ENCODE peak calls at places on chromosomes 11 and 22, in ten cellular contexts. N is GM12865, R is OCI-LY7, I is RWPE1, Y is AG09319, Q is GM20000, B is fibroblast of the aortic adventitia, E is tibial nerve, W is psoas muscle, T is IMR-90. M is an unnamed sample.

GRCh38 chr22:47632646-47633045 is 870.2 kb downstream of the TBC1D22A start:
- DNase-seq in W (no peak), Y (no peak), I (no peak), T (no peak), E (no peak), Q (no peak), N (no peak), R (no peak), B (no peak), M (no peak)

GRCh38 chr11:65524747-65525658 is at the start of gene SCYL1:
- DNase-seq in E (peak), N (peak), Q (peak), T (peak), W (peak), Y (peak), I (peak), R (peak), B (peak), M (no peak)

GRCh38 chr11:102683277-102683676 is 22.3 kb downstream of the MMP27 start:
- DNase-seq in B (no peak), Q (no peak), E (no peak), Y (no peak), R (no peak), N (no peak), T (no peak), I (no peak), W (no peak), M (no peak)

GRCh38 chr22:47035443-47035881 is 273.0 kb downstream of the TBC1D22A start:
- DNase-seq in B (no peak), I (no peak), T (no peak), R (no peak), W (no peak), Q (no peak), E (no peak), N (no peak), Y (no peak), M (no peak)

GRCh38 chr11:66131937-66132632 is 62.0 kb downstream of the PACS1 start:
- DNase-seq in W (no peak), Q (no peak), T (no peak), I (no peak), E (no peak), B (no peak), R (peak), Y (no peak), N (peak), M (no peak)

GRCh38 chr22:42918500-42918899 is 61.4 kb upstream of the ARFGAP3 start:
- DNase-seq in W (no peak), T (no peak), E (no peak), Q (no peak), R (no peak), N (no peak), B (no peak), Y (no peak), I (peak), M (no peak)

GRCh38 chr11:64007160-64007628 is 21.0 kb downstream of the OTUB1 start:
- DNase-seq in T (no peak), Q (no peak), E (no peak), W (no peak), B (peak), I (no peak), R (no peak), Y (no peak), N (no peak), M (no peak)

GRCh38 chr22:44994399-44995281 is 15.2 kb downstream of the PHF21B start:
- DNase-seq in R (no peak), T (no peak), Q (no peak), N (no peak), I (no peak), W (no peak), E (no peak), B (no peak), Y (no peak), M (no peak)

GRCh38 chr11:69240332-69241074 is 53.5 kb upstream of the MYEOV start:
- DNase-seq in W (no peak), B (peak), R (no peak), I (no peak), T (peak), Q (no peak), N (peak), Y (no peak), E (no peak), M (no peak)

GRCh38 chr11:122107566-122107965 is 8.4 kb downstream of the BLID start:
- DNase-seq in W (no peak), B (no peak), Q (no peak), R (no peak), E (no peak), I (no peak), N (no peak), T (no peak), Y (no peak), M (no peak)

GRCh38 chr22:46297151-46297819 is 615 bp downstream of the GTSE1 start:
- DNase-seq in B (peak), R (peak), T (peak), I (peak), Y (no peak), W (peak), E (no peak), Q (peak), N (peak), M (no peak)

GRCh38 chr11:26842458-26842841 is 120.6 kb upstream of the SLC5A12 start:
- DNase-seq in I (no peak), E (no peak), Y (no peak), W (no peak), R (no peak), N (no peak), Q (no peak), B (peak), T (peak), M (no peak)

GRCh38 chr11:65417702-65418430 is 4.7 kb upstream of the NEAT1 start:
- DNase-seq in Q (peak), R (peak), Y (no peak), N (peak), E (peak), I (no peak), B (peak), W (peak), T (peak), M (no peak)

GRCh38 chr11:117230286-117230961 is 1.4 kb downstream of the PCSK7 start:
- DNase-seq in I (no peak), B (no peak), E (no peak), W (no peak), N (peak), Q (peak), T (peak), Y (no peak), R (peak), M (no peak)

GRCh38 chr22:20094158-20094807 is 14.2 kb downstream of the DGCR8 start:
- DNase-seq in W (no peak), Q (no peak), Y (no peak), T (no peak), I (no peak), E (no peak), R (no peak), B (no peak), N (no peak), M (no peak)

GRCh38 chr11:108345767-108346166 is 121.6 kb downstream of the C11orf65 start:
- DNase-seq in B (no peak), Y (no peak), Q (no peak), T (no peak), R (no peak), W (no peak), I (no peak), E (no peak), N (no peak), M (no peak)

GRCh38 chr11:12088047-12088481 is 22.3 kb upstream of the MICAL2 start:
- DNase-seq in E (no peak), I (peak), W (no peak), N (no peak), B (peak), Y (no peak), T (peak), R (no peak), Q (no peak), M (no peak)

GRCh38 chr11:75578977-75579376 is 16.9 kb downstream of the SERPINH1 start:
- DNase-seq in W (no peak), I (no peak), Q (no peak), T (peak), R (no peak), B (no peak), N (no peak), Y (no peak), E (no peak), M (no peak)

GRCh38 chr11:79304599-79305212 is 136.1 kb downstream of the TENM4 start:
- DNase-seq in W (no peak), E (no peak), B (peak), Q (peak), R (peak), T (no peak), Y (no peak), I (no peak), N (no peak), M (no peak)

GRCh38 chr11:64060861-64061444 is 25.2 kb downstream of the FLRT1 start:
- DNase-seq in E (no peak), T (no peak), I (no peak), B (peak), N (peak), W (peak), R (peak), Q (peak), Y (no peak), M (peak)

GRCh38 chr22:21447694-21448402 is 19.3 kb upstream of the TMEM191C start:
- DNase-seq in N (no peak), B (no peak), W (peak), R (no peak), T (no peak), Y (no peak), E (no peak), Q (no peak), I (no peak), M (no peak)

GRCh38 chr11:33128739-33129138 is 32.5 kb downstream of the CSTF3 start:
- DNase-seq in Q (no peak), T (no peak), I (no peak), W (no peak), N (no peak), R (no peak), B (no peak), E (no peak), Y (no peak), M (no peak)

GRCh38 chr11:303359-303758 is 4.0 kb upstream of the IFITM5 start:
- DNase-seq in W (no peak), T (no peak), R (peak), E (no peak), N (peak), B (no peak), I (no peak), Y (no peak), Q (peak), M (no peak)

DNA sequence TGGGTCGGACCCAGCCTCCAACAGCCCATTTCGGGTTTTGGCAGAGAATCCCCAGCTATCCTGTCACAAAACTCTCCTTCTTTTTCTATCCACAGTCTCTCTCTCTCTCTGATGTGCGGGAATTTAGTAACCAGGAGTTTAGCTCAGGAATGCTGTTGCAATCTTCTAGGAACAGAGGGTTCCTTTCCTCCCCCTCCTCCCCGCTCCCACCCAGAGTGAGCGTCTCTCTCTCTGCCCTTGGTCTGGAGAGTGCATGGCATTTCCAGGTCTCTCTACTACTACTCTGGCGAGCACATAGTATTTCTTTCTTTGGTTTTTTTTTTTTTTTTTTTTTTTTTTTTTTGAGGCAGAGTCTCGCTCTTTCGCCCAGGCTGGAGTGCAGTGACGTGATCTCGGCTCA is 17.7 kb downstream of the APIP start:
- DNase-seq in E (no peak), Q (no peak), B (no peak), T (no peak), R (no peak), W (no peak), N (no peak), Y (no peak), I (no peak), M (no peak)
- TF ChIP-seq CTCF in E (no peak), Q (no peak), B (no peak), T (no peak), R (no peak), W (no peak), N (no peak), Y (no peak), I (no peak), M (no peak)

DNA sequence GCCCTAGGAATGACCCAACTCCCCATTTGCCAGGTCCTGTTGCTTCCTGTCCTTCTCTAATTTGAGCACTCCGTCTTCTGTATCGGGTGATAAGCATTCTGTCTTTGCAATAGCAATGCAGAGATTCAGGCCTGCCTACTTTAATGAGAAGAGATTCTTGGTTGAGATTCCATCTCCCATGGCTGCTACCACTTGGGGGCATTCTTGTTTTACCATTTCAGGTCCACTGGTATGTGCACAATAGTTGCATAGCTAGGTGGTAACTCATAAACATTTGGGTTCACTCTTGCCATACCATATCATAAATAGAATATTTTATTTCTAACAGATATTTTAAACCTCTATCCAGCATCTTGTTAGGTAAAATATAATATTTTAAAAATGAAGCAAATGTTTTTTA is 34.4 kb upstream of the CALCB start:
- DNase-seq in T (peak), N (no peak), B (peak), E (no peak), I (peak), Y (no peak), Q (no peak), R (peak), W (no peak), M (no peak)
- TF ChIP-seq CTCF in T (peak), N (no peak), B (peak), E (no peak), I (no peak), Y (peak), Q (no peak), R (peak), W (peak), M (peak)

GRCh38 chr11:34252015-34252414 is 105.8 kb downstream of the ABTB2 start:
- DNase-seq in I (no peak), N (no peak), R (no peak), T (no peak), B (no peak), Y (no peak), Q (no peak), W (no peak), E (no peak), M (no peak)

GRCh38 chr11:34251640-34251980 is 106.2 kb downstream of the ABTB2 start:
- DNase-seq in Y (no peak), R (no peak), Q (no peak), T (peak), I (no peak), E (no peak), B (peak), W (no peak), N (no peak), M (no peak)

GRCh38 chr11:34255101-34255500 is 102.7 kb downstream of the ABTB2 start:
- DNase-seq in B (no peak), T (no peak), I (no peak), N (no peak), E (no peak), W (no peak), Q (no peak), R (no peak), Y (no peak), M (no peak)

GRCh38 chr11:34250732-34251639 is 106.8 kb downstream of the ABTB2 start:
- DNase-seq in N (peak), R (peak), W (peak), Y (no peak), E (peak), Q (peak), T (peak), I (peak), B (peak), M (no peak)

GRCh38 chr11:34252651-34253050 is 105.2 kb downstream of the ABTB2 start:
- DNase-seq in T (no peak), N (no peak), I (no peak), Q (no peak), E (no peak), Y (no peak), B (no peak), W (no peak), R (no peak), M (no peak)
- TF ChIP-seq CTCF in T (no peak), N (no peak), I (no peak), Q (no peak), E (no peak), Y (no peak), B (no peak), W (no peak), R (no peak), M (no peak)

DNA sequence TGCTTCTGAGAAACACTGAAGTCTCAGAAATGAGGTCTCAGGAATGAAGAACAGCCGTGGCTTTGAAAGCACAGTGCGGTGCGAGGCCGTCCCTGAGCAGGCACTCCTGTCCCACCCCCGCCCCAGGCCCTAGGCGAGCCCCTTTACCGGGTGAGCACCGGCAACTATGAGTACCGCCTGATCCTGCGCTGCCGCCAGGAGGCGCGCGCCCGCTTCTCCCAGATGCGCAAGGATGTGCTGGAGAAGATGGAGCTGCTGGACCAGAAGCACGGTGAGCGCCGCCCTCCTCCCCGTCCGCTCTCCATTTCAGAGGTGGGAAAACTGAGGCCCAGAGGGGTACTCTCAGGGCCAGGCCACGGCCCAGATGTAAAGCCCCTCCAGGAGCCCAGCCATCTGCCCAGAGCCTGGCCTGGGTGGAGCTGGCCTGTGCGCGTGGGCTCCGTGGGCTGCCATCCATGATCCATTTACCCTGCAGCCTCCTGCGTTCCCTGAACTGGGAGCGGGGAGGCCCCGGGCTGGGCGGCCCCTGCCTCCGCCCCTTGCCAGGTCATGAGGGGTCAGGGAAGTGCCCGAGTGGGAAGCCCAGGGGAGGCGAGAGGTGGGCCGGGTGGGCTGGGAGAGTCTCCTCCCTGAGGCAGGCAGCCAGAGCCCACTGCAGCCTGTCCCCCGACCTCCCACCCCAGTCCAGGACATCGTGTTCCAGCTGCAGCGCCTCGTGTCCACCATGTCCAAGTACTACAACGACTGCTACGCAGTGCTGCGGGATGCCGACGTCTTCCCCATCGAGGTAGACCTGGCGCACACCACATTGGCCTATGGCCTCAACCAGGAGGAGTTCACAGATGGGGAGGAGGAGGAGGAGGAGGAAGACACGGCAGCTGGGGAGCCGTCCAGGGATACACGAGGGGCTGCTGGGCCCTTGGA is 9.5 kb downstream of the SLC16A8 start:
- DNase-seq in R (no peak), E (no peak), Q (no peak), T (peak), N (no peak), Y (no peak), W (peak), I (no peak), B (peak), M (no peak)
- TF ChIP-seq CTCF in R (no peak), E (peak), Q (no peak), T (peak), N (no peak), Y (peak), W (no peak), I (no peak), B (peak), M (no peak)

GRCh38 chr11:133947298-133947905 is 9.4 kb downstream of the IGSF9B start:
- DNase-seq in T (peak), W (peak), N (peak), Q (peak), I (peak), R (no peak), B (peak), Y (no peak), E (no peak), M (no peak)
- TF ChIP-seq CTCF in T (peak), W (peak), N (peak), Q (no peak), I (no peak), R (peak), B (peak), Y (peak), E (peak), M (peak)

DNA sequence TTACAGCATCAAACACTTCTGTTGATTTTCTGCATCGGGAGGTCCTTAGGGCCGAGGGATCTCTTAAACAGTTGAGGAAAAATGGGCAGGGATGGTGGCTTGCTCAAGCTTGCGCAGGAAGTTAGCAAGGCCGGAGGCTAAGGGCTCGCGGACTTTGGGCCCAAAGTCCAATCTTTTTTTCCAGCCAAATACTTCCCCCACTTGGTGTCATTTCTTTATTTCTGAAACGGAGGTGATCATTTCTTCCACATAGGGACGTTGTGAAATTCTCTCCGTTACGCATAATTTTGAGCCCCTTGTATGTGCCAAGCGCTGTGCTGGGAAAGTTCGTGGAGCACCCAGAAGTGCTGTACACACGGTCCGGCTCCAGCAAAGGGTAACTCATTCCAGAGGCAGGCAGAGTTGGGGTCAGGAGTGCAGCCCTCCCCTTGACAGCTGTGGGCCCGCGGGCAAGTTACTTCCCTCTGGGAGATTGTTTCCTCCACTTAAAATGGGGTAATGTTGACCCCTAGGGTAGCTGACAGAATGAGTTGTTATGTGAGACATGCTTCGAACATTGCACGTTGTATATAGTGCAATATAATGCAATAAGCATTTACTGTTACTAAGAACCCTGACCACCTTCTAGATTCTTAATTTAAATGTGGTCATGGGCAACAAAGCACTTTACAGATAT is 837 bp downstream of the MIEF1 start:
- DNase-seq in E (no peak), Y (no peak), B (no peak), T (peak), I (no peak), W (no peak), Q (no peak), R (peak), N (no peak), M (no peak)
- TF ChIP-seq CTCF in E (no peak), Y (no peak), B (no peak), T (no peak), I (no peak), W (no peak), Q (no peak), R (no peak), N (no peak), M (no peak)

DNA sequence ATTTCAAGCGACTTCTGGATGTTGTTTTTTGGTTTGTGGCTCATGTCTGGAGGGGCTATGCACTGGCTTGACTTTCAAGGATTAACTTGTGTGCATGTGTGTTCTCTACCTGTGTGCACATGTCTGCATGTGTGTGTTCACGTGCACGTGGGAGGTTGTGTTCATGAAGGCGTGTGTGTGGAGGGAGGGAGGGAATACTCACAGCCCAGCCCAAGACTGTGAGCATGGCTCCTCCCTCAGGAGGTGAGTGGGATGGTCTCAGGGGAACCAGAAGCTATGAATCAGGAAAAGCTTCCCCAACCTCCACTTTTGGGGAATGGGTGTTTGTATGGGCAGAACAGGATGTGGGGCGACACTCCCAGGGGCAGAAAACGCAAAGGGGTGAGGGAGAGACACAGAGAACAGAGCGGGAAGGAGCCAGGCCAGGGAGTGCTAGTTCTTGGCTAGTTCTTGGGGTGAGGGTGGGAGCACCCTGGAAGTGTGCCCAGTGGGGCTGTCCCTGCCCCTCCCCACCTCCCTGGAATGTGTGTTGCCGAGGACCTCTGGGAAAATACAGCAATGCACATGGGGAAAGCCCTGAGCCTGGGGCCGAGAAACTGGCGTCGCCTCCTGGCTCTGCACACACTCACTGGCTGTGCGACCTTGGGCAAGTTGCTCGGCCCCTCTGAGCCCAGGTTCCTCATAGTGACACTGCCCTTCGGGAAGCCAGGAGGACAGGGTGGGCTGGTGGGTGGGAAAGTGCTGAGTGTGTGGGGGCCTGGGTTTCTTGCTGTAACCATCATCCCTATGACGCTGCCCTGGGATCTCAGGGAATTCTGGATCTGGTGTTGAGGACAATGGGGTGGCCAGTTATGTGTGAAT is 16.9 kb upstream of the ALX4 start:
- DNase-seq in T (no peak), W (no peak), B (no peak), Q (no peak), N (no peak), E (no peak), I (no peak), R (no peak), Y (no peak), M (no peak)
- TF ChIP-seq CTCF in T (peak), W (no peak), B (peak), Q (no peak), N (no peak), E (no peak), I (no peak), R (no peak), Y (no peak), M (no peak)